ENCODE peak calls at places on chromosomes 11 and 22, in seven cellular contexts. T, L, R, W, G, I and U are unnamed samples.

GRCh38 chr22:35470903-35471321 is 69.7 kb upstream of the RASD2 start:
- DNase-seq in T (peak; percentile 50), L (peak; percentile 33), R (no peak), W (no peak), G (no peak), I (peak; percentile 64), U (peak; percentile 46)

GRCh38 chr11:130178992-130179391 is 19.4 kb downstream of the ST14 start:
- DNase-seq in T (no peak), L (no peak), R (no peak), W (no peak), G (no peak), I (no peak), U (no peak)

GRCh38 chr11:130202818-130203671 is 43.5 kb downstream of the ST14 start:
- DNase-seq in T (no peak), L (no peak), R (no peak), W (no peak), G (no peak), I (peak; percentile 65), U (no peak)

GRCh38 chr11:128331317-128331716 is 256.0 kb downstream of the ETS1 start:
- DNase-seq in T (no peak), L (no peak), R (no peak), W (no peak), G (no peak), I (no peak), U (no peak)

GRCh38 chr22:49847751-49848689 is 5.6 kb upstream of the ZBED4 start:
- DNase-seq in T (no peak), L (no peak), R (no peak), W (peak; percentile 61), G (no peak), I (no peak), U (no peak)

GRCh38 chr11:123460006-123460700 is 30.1 kb downstream of the GRAMD1B start:
- DNase-seq in T (no peak), L (no peak), R (no peak), W (no peak), G (no peak), I (no peak), U (no peak)

GRCh38 chr11:121337740-121338272 is 45.2 kb downstream of the SC5D start:
- DNase-seq in T (no peak), L (no peak), R (no peak), W (no peak), G (no peak), I (no peak), U (no peak)

GRCh38 chr11:132718711-132719641 is 813.3 kb downstream of the OPCML start:
- DNase-seq in T (peak; percentile 55), L (peak; percentile 8), R (no peak), W (no peak), G (no peak), I (no peak), U (peak; percentile 8)

GRCh38 chr22:30195245-30196140 is 51.1 kb downstream of the LIF start:
- DNase-seq in T (no peak), L (peak; percentile 64), R (no peak), W (no peak), G (no peak), I (no peak), U (peak; percentile 100)

GRCh38 chr22:45931042-45931441 is 45.9 kb downstream of the WNT7B start:
- DNase-seq in T (no peak), L (no peak), R (no peak), W (no peak), G (no peak), I (no peak), U (no peak)

GRCh38 chr22:42261266-42261665 is 9.2 kb downstream of the TCF20 start:
- DNase-seq in T (no peak), L (peak; percentile 72), R (no peak), W (no peak), G (no peak), I (no peak), U (no peak)

GRCh38 chr11:94125408-94126120 is 3.1 kb upstream of the PANX1 start:
- DNase-seq in T (no peak), L (no peak), R (no peak), W (no peak), G (no peak), I (no peak), U (no peak)

GRCh38 chr11:21774212-21774611 is 418.7 kb upstream of the ANO5 start:
- DNase-seq in T (no peak), L (no peak), R (no peak), W (no peak), G (no peak), I (no peak), U (no peak)

GRCh38 chr11:129644326-129644725 is 171.3 kb upstream of the TMEM45B start:
- DNase-seq in T (no peak), L (no peak), R (no peak), W (no peak), G (no peak), I (no peak), U (peak; percentile 50)

GRCh38 chr11:130094614-130095013 is 24.9 kb downstream of the APLP2 start:
- DNase-seq in T (no peak), L (no peak), R (no peak), W (no peak), G (no peak), I (no peak), U (no peak)

GRCh38 chr22:38981005-38981658 is 1.0 kb upstream of the APOBEC3B start:
- DNase-seq in T (peak; percentile 69), L (peak; percentile 31), R (peak; percentile 56), W (no peak), G (peak; percentile 26), I (peak; percentile 35), U (no peak)

GRCh38 chr22:35559354-35560005 is 18.8 kb downstream of the RASD2 start:
- DNase-seq in T (no peak), L (no peak), R (no peak), W (no peak), G (no peak), I (no peak), U (peak; percentile 28)

GRCh38 chr11:35316161-35316560 is 103.2 kb downstream of the SLC1A2 start:
- DNase-seq in T (no peak), L (peak; percentile 33), R (no peak), W (no peak), G (no peak), I (no peak), U (no peak)

GRCh38 chr11:113562981-113563461 is 87.8 kb upstream of the DRD2 start:
- DNase-seq in T (peak; percentile 44), L (no peak), R (no peak), W (no peak), G (no peak), I (peak; percentile 14), U (no peak)

GRCh38 chr11:57370251-57370650 is 10.7 kb downstream of the PRG3 start:
- DNase-seq in T (peak; percentile 55), L (peak; percentile 73), R (no peak), W (no peak), G (no peak), I (peak; percentile 20), U (no peak)

GRCh38 chr22:24968066-24968561 is 15.6 kb downstream of the KIAA1671 start:
- DNase-seq in T (peak; percentile 96), L (no peak), R (peak; percentile 94), W (peak; percentile 69), G (no peak), I (no peak), U (no peak)

GRCh38 chr11:44899959-44900358 is 50.7 kb downstream of the TP53I11 start:
- DNase-seq in T (peak; percentile 91), L (peak; percentile 71), R (peak; percentile 83), W (peak; percentile 73), G (no peak), I (no peak), U (peak; percentile 78)

GRCh38 chr11:44797886-44798683 is 71.3 kb downstream of the TSPAN18 start:
- DNase-seq in T (peak; percentile 91), L (peak; percentile 15), R (peak; percentile 70), W (no peak), G (no peak), I (peak; percentile 43), U (peak; percentile 84)

GRCh38 chr22:24402460-24403192 is 24.8 kb upstream of the ADORA2A start:
- DNase-seq in T (no peak), L (peak; percentile 94), R (no peak), W (no peak), G (no peak), I (peak; percentile 54), U (peak; percentile 94)

GRCh38 chr11:84660257-84660656 is 966.9 kb downstream of the DLG2 start:
- DNase-seq in T (no peak), L (no peak), R (no peak), W (no peak), G (no peak), I (no peak), U (no peak)

GRCh38 chr11:76682681-76683080 is 12.1 kb upstream of the LRRC32 start:
- DNase-seq in T (no peak), L (no peak), R (no peak), W (no peak), G (no peak), I (no peak), U (no peak)
- H2BK120ac ChIP-seq in T (no peak overlapping the region), L (no peak overlapping the region), R (no peak overlapping the region), W (no peak overlapping the region), G (no peak overlapping the region), I (no peak overlapping the region), U (no peak overlapping the region)

DNA sequence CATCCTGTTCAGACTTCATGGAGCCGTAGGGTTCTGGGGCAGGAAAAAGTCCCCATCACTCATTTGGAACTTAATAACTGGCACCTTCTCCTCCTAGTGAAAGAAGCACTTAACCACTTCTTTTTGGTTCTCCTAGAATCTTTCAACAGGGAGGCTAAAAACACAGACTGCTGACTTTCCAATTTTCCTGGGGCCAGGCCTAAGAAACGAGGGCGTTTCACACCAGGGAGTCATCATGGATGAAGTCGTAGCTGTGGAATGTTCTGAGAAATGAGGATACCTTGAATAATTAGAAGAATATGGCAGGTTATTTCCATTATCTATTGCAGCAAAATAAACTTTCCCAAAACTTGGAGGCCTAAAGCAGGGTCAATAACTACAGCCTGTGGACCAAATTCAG is 26.0 kb upstream of the API5 start:
- DNase-seq in T (peak; percentile 64), L (no peak), R (no peak), W (no peak), G (no peak), I (no peak), U (no peak)
- H2BK120ac ChIP-seq in T (no peak overlapping the region), L (no peak overlapping the region), R (no peak overlapping the region), W (no peak overlapping the region), G (no peak overlapping the region), I (no peak overlapping the region), U (no peak overlapping the region)

DNA sequence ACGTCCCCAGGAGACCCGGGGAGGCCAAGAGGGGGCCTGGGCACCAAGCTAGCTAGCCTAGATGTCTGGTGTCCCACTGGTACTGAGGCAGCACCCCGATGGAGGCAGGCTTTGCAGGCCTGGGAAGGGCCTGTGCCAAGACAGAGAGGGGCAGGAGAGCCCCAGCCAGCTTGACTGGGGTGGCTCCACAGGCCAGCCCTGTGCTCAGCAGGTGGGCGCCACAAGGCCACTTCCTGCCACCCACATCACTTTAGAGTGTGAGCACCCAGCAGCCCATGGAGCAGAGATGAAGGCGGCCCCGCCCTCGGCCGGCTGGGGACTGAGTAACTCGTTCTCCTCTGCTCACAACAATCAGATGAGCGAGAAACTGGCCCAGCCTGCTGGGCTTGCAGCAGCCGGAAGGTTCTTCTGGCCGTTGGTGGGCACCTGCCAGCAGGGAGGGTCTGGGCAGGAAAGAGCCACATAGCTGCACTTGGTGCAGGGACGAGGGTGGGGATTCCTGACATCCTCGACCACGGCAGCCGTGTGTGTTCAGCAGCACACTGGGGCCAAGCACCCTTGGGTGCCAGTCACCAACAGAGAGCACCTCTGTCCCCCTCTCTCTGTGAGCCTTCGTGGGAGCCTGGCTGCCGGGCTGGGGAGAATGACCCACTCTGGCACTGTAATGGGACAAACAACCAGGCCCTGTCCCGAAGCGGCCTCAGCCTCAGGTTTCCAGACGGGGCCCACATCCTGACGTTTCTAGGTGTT is 7.6 kb downstream of the OSBPL5 start:
- DNase-seq in T (no peak), L (no peak), R (no peak), W (no peak), G (no peak), I (no peak), U (no peak)
- H2BK120ac ChIP-seq in T (no peak overlapping the region), L (no peak overlapping the region), R (no peak overlapping the region), W (no peak overlapping the region), G (no peak overlapping the region), I (no peak overlapping the region), U (no peak overlapping the region)

GRCh38 chr22:37887610-37888378 is 18.3 kb upstream of the MICALL1 start:
- DNase-seq in T (peak; percentile 99), L (peak; percentile 65), R (peak; percentile 60), W (no peak), G (no peak), I (peak; percentile 96), U (peak; percentile 74)
- H2BK120ac ChIP-seq in T (no peak overlapping the region), L (peak overlapping the region; percentile 31), R (no peak overlapping the region), W (no peak overlapping the region), G (no peak overlapping the region), I (peak overlapping the region; percentile 61), U (no peak overlapping the region)